ENCODE peak calls at places on chromosomes 16 and 17, in four cellular contexts. One of them, this sample, is unnamed. For H3K4me1, the result is how much of the 10 kb centered on the place peaks cover.

GRCh38 chr16:2689968-2690830 is 7.9 kb downstream of the KCTD5 start:
- DNase-seq in HCT116: no peak
- DNase-seq in GM12878: no peak
- DNase-seq in HepG2: no peak
- DNase-seq in this sample: no peak

GRCh38 chr16:30183961-30184429 is 593 bp downstream of the CORO1A start:
- DNase-seq in HCT116: no peak
- DNase-seq in GM12878: peak
- DNase-seq in HepG2: no peak
- DNase-seq in this sample: no peak

GRCh38 chr17:46876353-46876887 is 25.0 kb downstream of the WNT9B start:
- DNase-seq in HCT116: peak
- DNase-seq in GM12878: no peak
- DNase-seq in HepG2: peak
- DNase-seq in this sample: no peak

GRCh38 chr16:52095466-52095865 is 451.5 kb downstream of the TOX3 start:
- DNase-seq in HCT116: no peak
- DNase-seq in GM12878: no peak
- DNase-seq in HepG2: no peak
- DNase-seq in this sample: no peak

GRCh38 chr16:21156767-21157467 is 1.6 kb upstream of the LDAF1 start:
- DNase-seq in HCT116: peak
- DNase-seq in GM12878: no peak
- DNase-seq in HepG2: peak
- DNase-seq in this sample: peak

GRCh38 chr16:89395150-89396142 is 94.9 kb downstream of the ANKRD11 start:
- DNase-seq in HCT116: no peak
- DNase-seq in GM12878: no peak
- DNase-seq in HepG2: peak
- DNase-seq in this sample: no peak

GRCh38 chr17:83189673-83190385 is 110.4 kb downstream of the METRNL start:
- DNase-seq in HCT116: no peak
- DNase-seq in GM12878: no peak
- DNase-seq in HepG2: peak
- DNase-seq in this sample: no peak

GRCh38 chr17:746783-747629 is 5.1 kb downstream of the GEMIN4 start:
- DNase-seq in HCT116: no peak
- DNase-seq in GM12878: no peak
- DNase-seq in HepG2: no peak
- DNase-seq in this sample: no peak

GRCh38 chr16:13291934-13292333 is 390.5 kb downstream of the SHISA9 start:
- DNase-seq in HCT116: no peak
- DNase-seq in GM12878: no peak
- DNase-seq in HepG2: no peak
- DNase-seq in this sample: peak

GRCh38 chr16:48596326-48596725 is 13.7 kb downstream of the N4BP1 start:
- DNase-seq in HCT116: no peak
- DNase-seq in GM12878: no peak
- DNase-seq in HepG2: no peak
- DNase-seq in this sample: no peak

GRCh38 chr17:76191891-76192290 is 48.4 kb downstream of the RNF157 start:
- DNase-seq in HCT116: no peak
- DNase-seq in GM12878: peak
- DNase-seq in HepG2: no peak
- DNase-seq in this sample: no peak

GRCh38 chr17:61139219-61139618 is 260.4 kb upstream of the TBX2 start:
- DNase-seq in HCT116: no peak
- DNase-seq in GM12878: peak
- DNase-seq in HepG2: no peak
- DNase-seq in this sample: no peak
- TF ChIP-seq ZNF274 in HCT116: no peak
- TF ChIP-seq ZNF274 in GM12878: no peak
- TF ChIP-seq ZNF274 in HepG2: no peak
- TF ChIP-seq ZNF274 in this sample: no peak

DNA sequence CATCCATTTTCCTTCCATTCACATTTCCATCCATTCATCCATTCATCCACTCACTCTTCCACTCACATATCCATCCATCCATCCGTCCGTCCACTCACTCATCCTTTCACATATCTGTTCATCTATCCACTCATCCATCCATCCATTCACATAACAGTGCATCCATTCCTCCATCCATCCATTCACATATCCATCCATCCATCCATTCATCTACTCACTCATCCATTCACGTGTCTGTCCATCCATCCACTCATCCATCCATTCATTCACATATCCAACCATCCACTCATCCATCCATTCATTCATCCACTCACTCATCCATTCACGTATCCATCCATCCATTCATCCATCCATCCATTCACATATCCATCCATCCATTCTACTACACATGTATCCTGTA is 42.6 kb downstream of the SCNN1G start:
- DNase-seq in HCT116: no peak
- DNase-seq in GM12878: no peak
- DNase-seq in HepG2: no peak
- DNase-seq in this sample: no peak
- H3K4me1 ChIP-seq in HCT116: under half
- H3K4me1 ChIP-seq in GM12878: under half
- H3K4me1 ChIP-seq in HepG2: under half
- H3K4me1 ChIP-seq in this sample: under half

GRCh38 chr16:15820837-15821236 is 36.0 kb downstream of the MYH11 start:
- DNase-seq in HCT116: no peak
- DNase-seq in GM12878: no peak
- DNase-seq in HepG2: no peak
- DNase-seq in this sample: no peak
- TF ChIP-seq ZNF274 in HCT116: no peak
- TF ChIP-seq ZNF274 in GM12878: no peak
- TF ChIP-seq ZNF274 in HepG2: no peak
- TF ChIP-seq ZNF274 in this sample: no peak

GRCh38 chr17:8883353-8883752 is 15.9 kb upstream of the PIK3R6 start:
- DNase-seq in HCT116: no peak
- DNase-seq in GM12878: no peak
- DNase-seq in HepG2: no peak
- DNase-seq in this sample: no peak
- H3K4me1 ChIP-seq in HCT116: under half
- H3K4me1 ChIP-seq in GM12878: under half
- H3K4me1 ChIP-seq in HepG2: under half
- H3K4me1 ChIP-seq in this sample: under half

GRCh38 chr16:68902376-68903345 is 59.3 kb downstream of the TANGO6 start:
- DNase-seq in HCT116: peak
- DNase-seq in GM12878: no peak
- DNase-seq in HepG2: peak
- DNase-seq in this sample: peak
- TF ChIP-seq ZNF274 in HCT116: no peak
- TF ChIP-seq ZNF274 in GM12878: no peak
- TF ChIP-seq ZNF274 in HepG2: no peak
- TF ChIP-seq ZNF274 in this sample: no peak

GRCh38 chr17:64259436-64259835 is 3.6 kb downstream of the TEX2 start:
- DNase-seq in HCT116: no peak
- DNase-seq in GM12878: no peak
- DNase-seq in HepG2: no peak
- DNase-seq in this sample: no peak

GRCh38 chr17:64262422-64263260 is at the start of gene TEX2:
- DNase-seq in HCT116: no peak
- DNase-seq in GM12878: no peak
- DNase-seq in HepG2: peak
- DNase-seq in this sample: no peak

GRCh38 chr17:64262125-64262421 is 987 bp downstream of the TEX2 start:
- DNase-seq in HCT116: no peak
- DNase-seq in GM12878: no peak
- DNase-seq in HepG2: peak
- DNase-seq in this sample: no peak

GRCh38 chr17:64261422-64262124 is 1.5 kb downstream of the TEX2 start:
- DNase-seq in HCT116: no peak
- DNase-seq in GM12878: no peak
- DNase-seq in HepG2: no peak
- DNase-seq in this sample: no peak

GRCh38 chr17:64259922-64260321 is 3.1 kb downstream of the TEX2 start:
- DNase-seq in HCT116: no peak
- DNase-seq in GM12878: no peak
- DNase-seq in HepG2: no peak
- DNase-seq in this sample: no peak
- H3K4me1 ChIP-seq in HCT116: under half
- H3K4me1 ChIP-seq in GM12878: under half
- H3K4me1 ChIP-seq in HepG2: half or more
- H3K4me1 ChIP-seq in this sample: under half

DNA sequence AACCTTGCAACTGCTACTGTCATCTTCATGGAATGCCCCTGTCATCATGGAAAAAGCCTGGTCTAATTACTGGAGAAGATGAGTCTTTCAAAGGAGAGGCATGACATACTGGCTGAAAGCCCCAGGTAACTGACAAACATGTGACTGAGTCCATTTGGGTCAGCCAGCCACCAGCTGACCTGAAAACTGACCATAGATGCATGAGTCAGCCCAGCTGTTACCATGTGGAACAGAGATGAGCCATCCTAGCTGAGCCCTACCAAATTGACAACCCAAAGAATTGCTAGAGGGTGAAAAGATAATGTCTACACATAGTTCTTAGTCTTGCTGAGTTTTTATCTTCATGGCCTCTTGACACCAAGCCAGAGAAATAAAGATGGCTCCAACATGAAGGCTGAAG is 311.8 kb downstream of the UTP18 start:
- DNase-seq in HCT116: no peak
- DNase-seq in GM12878: no peak
- DNase-seq in HepG2: no peak
- DNase-seq in this sample: no peak
- TF ChIP-seq ZNF274 in HCT116: no peak
- TF ChIP-seq ZNF274 in GM12878: no peak
- TF ChIP-seq ZNF274 in HepG2: no peak
- TF ChIP-seq ZNF274 in this sample: no peak

This sample was measured in NT2/D1.